ENCODE peak calls at places on chromosomes 6 and 20, in ten cellular contexts. T, S, R, G, W, D, X, B, A and L are unnamed samples.

GRCh38 chr20:60788070-60788469 is 464.0 kb upstream of the CDH4 start:
- DNase-seq in T (no peak), S (no peak), R (no peak), G (no peak), W (no peak), D (no peak), X (no peak), B (no peak), A (no peak), L (no peak)

GRCh38 chr6:40536442-40536841 is 50.7 kb downstream of the LRFN2 start:
- DNase-seq in T (no peak), S (no peak), R (peak; percentile 53), G (no peak), W (peak; percentile 65), D (no peak), X (peak; percentile 73), B (peak; percentile 13), A (no peak), L (no peak)

GRCh38 chr20:40657526-40657925 is 31.5 kb downstream of the MAFB start:
- DNase-seq in T (peak; percentile 31), S (no peak), R (no peak), G (no peak), W (no peak), D (no peak), X (no peak), B (no peak), A (peak; percentile 34), L (no peak)

GRCh38 chr6:89934685-89935366 is 40.6 kb downstream of the GJA10 start:
- DNase-seq in T (no peak), S (no peak), R (peak; percentile 43), G (no peak), W (no peak), D (no peak), X (no peak), B (no peak), A (no peak), L (no peak)

GRCh38 chr6:34284563-34285545 is 36.0 kb upstream of the SMIM29 start:
- DNase-seq in T (peak; percentile 48), S (no peak), R (peak; percentile 17), G (no peak), W (peak; percentile 59), D (peak; percentile 73), X (peak; percentile 86), B (peak; percentile 63), A (peak; percentile 55), L (peak; percentile 26)

GRCh38 chr6:97437087-97437486 is 154.1 kb upstream of the MMS22L start:
- DNase-seq in T (no peak), S (no peak), R (peak; percentile 38), G (no peak), W (no peak), D (peak; percentile 18), X (no peak), B (peak; percentile 12), A (no peak), L (no peak)

GRCh38 chr6:89689732-89690131 is 51.2 kb upstream of the LYRM2 start:
- DNase-seq in T (no peak), S (no peak), R (no peak), G (no peak), W (no peak), D (no peak), X (no peak), B (no peak), A (no peak), L (no peak)

GRCh38 chr20:62197321-62197720 is 14.5 kb downstream of the MTG2 start:
- DNase-seq in T (no peak), S (no peak), R (no peak), G (no peak), W (no peak), D (no peak), X (peak; percentile 22), B (no peak), A (peak; percentile 4), L (no peak)

GRCh38 chr20:35700625-35701148 is 1.5 kb downstream of the ROMO1 start:
- DNase-seq in T (no peak), S (no peak), R (no peak), G (no peak), W (no peak), D (no peak), X (peak; percentile 76), B (no peak), A (no peak), L (no peak)

GRCh38 chr6:35468980-35469710 is 944 bp downstream of the RPL10A start:
- DNase-seq in T (peak; percentile 58), S (no peak), R (no peak), G (no peak), W (no peak), D (no peak), X (peak; percentile 82), B (no peak), A (no peak), L (peak; percentile 41)

GRCh38 chr6:89952696-89953095 is 58.4 kb downstream of the GJA10 start:
- DNase-seq in T (no peak), S (no peak), R (no peak), G (no peak), W (no peak), D (peak; percentile 75), X (no peak), B (no peak), A (no peak), L (no peak)

GRCh38 chr20:35093245-35093884 is 758 bp upstream of the TRPC4AP start:
- DNase-seq in T (no peak), S (peak; percentile 15), R (no peak), G (no peak), W (no peak), D (peak; percentile 82), X (no peak), B (peak; percentile 63), A (no peak), L (no peak)

GRCh38 chr6:15017251-15017650 is 228.6 kb upstream of the JARID2 start:
- DNase-seq in T (no peak), S (no peak), R (peak; percentile 65), G (no peak), W (no peak), D (peak; percentile 17), X (no peak), B (peak; percentile 38), A (peak; percentile 31), L (no peak)

GRCh38 chr20:60634773-60635172 is 617.3 kb upstream of the CDH4 start:
- DNase-seq in T (no peak), S (no peak), R (no peak), G (no peak), W (no peak), D (no peak), X (no peak), B (no peak), A (no peak), L (no peak)

GRCh38 chr20:5065489-5066383 is 54.0 kb downstream of the PCNA start:
- DNase-seq in T (peak; percentile 50), S (peak; percentile 82), R (peak; percentile 17), G (no peak), W (no peak), D (peak; percentile 97), X (peak; percentile 94), B (peak; percentile 90), A (peak; percentile 54), L (peak; percentile 38)

GRCh38 chr20:10696650-10697049 is 22.9 kb upstream of the JAG1 start:
- DNase-seq in T (no peak), S (no peak), R (no peak), G (no peak), W (peak; percentile 11), D (no peak), X (no peak), B (no peak), A (no peak), L (no peak)

GRCh38 chr6:133436652-133437051 is 195.5 kb downstream of the EYA4 start:
- DNase-seq in T (no peak), S (no peak), R (no peak), G (no peak), W (no peak), D (peak; percentile 71), X (no peak), B (peak; percentile 30), A (no peak), L (no peak)

GRCh38 chr6:88989215-88989614 is 25.8 kb upstream of the RNGTT start:
- DNase-seq in T (no peak), S (no peak), R (no peak), G (no peak), W (no peak), D (peak; percentile 6), X (no peak), B (no peak), A (no peak), L (no peak)

GRCh38 chr6:42692151-42692911 is 30.1 kb downstream of the PRPH2 start:
- DNase-seq in T (peak; percentile 32), S (no peak), R (no peak), G (no peak), W (no peak), D (peak; percentile 80), X (no peak), B (peak; percentile 43), A (peak; percentile 44), L (no peak)

GRCh38 chr20:50146732-50147662 is 6.5 kb downstream of the PEDS1 start:
- DNase-seq in T (peak; percentile 70), S (peak; percentile 77), R (peak; percentile 36), G (no peak), W (no peak), D (peak; percentile 43), X (peak; percentile 84), B (no peak), A (peak; percentile 71), L (peak; percentile 66)

GRCh38 chr6:163554663-163555062 is 140.1 kb downstream of the QKI start:
- DNase-seq in T (peak; percentile 28), S (peak; percentile 59), R (peak; percentile 14), G (no peak), W (peak; percentile 73), D (peak; percentile 34), X (peak; percentile 76), B (peak; percentile 28), A (peak; percentile 35), L (peak; percentile 47)